ENCODE peak calls at places on chromosome 9, in nine cellular contexts. U is H9, Q is mesendoderm, T is IMR-90, L is fibroblast of lung, E is GM23248, A is H1, K is colonic mucosa, I is SK-N-SH. B is an unnamed sample.

GRCh38 chr9:124260769-124261603 is 3.2 kb downstream of the NEK6 start:
- DNase-seq in K (peak), E (peak), I (no peak), Q (peak), U (no peak), A (no peak), L (peak), T (peak), B (peak)

GRCh38 chr9:137074657-137075274 is 2.6 kb upstream of the UAP1L1 start:
- DNase-seq in L (no peak), E (no peak), K (peak), T (no peak), Q (no peak), I (no peak), A (no peak), U (peak), B (no peak)

GRCh38 chr9:17837931-17838330 is 259.1 kb downstream of the SH3GL2 start:
- DNase-seq in U (no peak), K (no peak), A (no peak), L (peak), I (no peak), E (no peak), Q (peak), T (no peak), B (peak)

GRCh38 chr9:95098391-95098921 is 219.1 kb downstream of the FANCC start:
- DNase-seq in E (no peak), I (no peak), U (no peak), T (no peak), L (no peak), K (no peak), Q (no peak), A (no peak), B (no peak)

GRCh38 chr9:124512806-124513204 is 5.6 kb upstream of the NR5A1 start:
- DNase-seq in L (no peak), U (no peak), T (no peak), E (no peak), A (no peak), K (no peak), I (no peak), Q (no peak), B (no peak)

GRCh38 chr9:18184034-18184800 is 289.7 kb upstream of the ADAMTSL1 start:
- DNase-seq in E (no peak), T (no peak), Q (no peak), L (no peak), U (no peak), A (no peak), K (peak), I (no peak), B (no peak)

GRCh38 chr9:69471433-69471832 is 146.4 kb downstream of the ENTREP1 start:
- DNase-seq in E (no peak), K (no peak), A (no peak), I (no peak), T (peak), U (no peak), L (no peak), Q (no peak), B (peak)

GRCh38 chr9:109117856-109118801 is 1.6 kb downstream of the TMEM245 start:
- DNase-seq in U (no peak), I (peak), A (no peak), E (peak), Q (no peak), L (peak), T (peak), K (peak), B (peak)

GRCh38 chr9:93134740-93135444 is 841 bp upstream of the NINJ1 start:
- DNase-seq in I (no peak), E (no peak), U (no peak), T (peak), A (no peak), L (no peak), Q (no peak), K (no peak), B (no peak)

GRCh38 chr9:935348-935965 is 41.0 kb upstream of the DMRT3 start:
- DNase-seq in T (peak), L (no peak), I (peak), U (no peak), Q (no peak), K (no peak), A (no peak), E (peak), B (peak)

GRCh38 chr9:89408628-89409101 is 89.2 kb downstream of the SEMA4D start:
- DNase-seq in Q (no peak), E (no peak), A (no peak), L (no peak), T (no peak), K (no peak), U (no peak), I (no peak), B (peak)

GRCh38 chr9:97140566-97140965 is 101.6 kb upstream of the CTSV start:
- DNase-seq in E (no peak), L (no peak), K (no peak), I (no peak), U (no peak), Q (no peak), A (no peak), T (no peak), B (no peak)

GRCh38 chr9:35905912-35906679 is at the start of gene HRCT1:
- DNase-seq in I (no peak), K (peak), Q (no peak), U (no peak), L (peak), E (peak), A (no peak), T (peak), B (peak)

GRCh38 chr9:110828148-110828730 is 159.6 kb downstream of the MUSK start:
- DNase-seq in A (no peak), L (peak), E (peak), Q (no peak), K (peak), T (peak), I (no peak), U (no peak), B (no peak)

GRCh38 chr9:81915801-81916505 is 12.3 kb upstream of the SPATA31D4 start:
- DNase-seq in E (peak), A (no peak), T (no peak), I (no peak), Q (no peak), K (no peak), L (no peak), U (no peak), B (no peak)

GRCh38 chr9:116501871-116502270 is 185.2 kb upstream of the TRIM32 start:
- DNase-seq in I (no peak), K (no peak), A (no peak), U (no peak), E (peak), T (peak), L (no peak), Q (peak), B (peak)

GRCh38 chr9:133125706-133126696 is 5.0 kb upstream of the RALGDS start:
- DNase-seq in E (peak), K (no peak), L (peak), A (no peak), Q (no peak), U (no peak), T (peak), I (peak), B (no peak)

GRCh38 chr9:100426532-100427365 is at the start of gene MSANTD3:
- DNase-seq in E (peak), I (peak), Q (peak), L (peak), T (peak), U (peak), K (peak), A (no peak), B (peak)

GRCh38 chr9:124212381-124213050 is 45.2 kb upstream of the NEK6 start:
- DNase-seq in K (no peak), I (no peak), E (peak), U (no peak), L (peak), Q (no peak), A (no peak), T (peak), B (peak)

GRCh38 chr9:27750571-27750970 is 177.3 kb upstream of the C9orf72 start:
- DNase-seq in Q (no peak), T (no peak), I (no peak), L (no peak), E (no peak), K (no peak), U (no peak), A (no peak), B (no peak)

GRCh38 chr9:90097237-90097636 is 492.4 kb downstream of the GADD45G start:
- DNase-seq in K (no peak), I (no peak), L (no peak), E (no peak), Q (no peak), T (no peak), U (no peak), A (no peak), B (no peak)

GRCh38 chr9:83474631-83475030 is 63.6 kb downstream of the FRMD3 start:
- DNase-seq in A (no peak), I (no peak), K (no peak), U (no peak), E (no peak), Q (no peak), T (no peak), L (no peak), B (no peak)

GRCh38 chr9:131982683-131983239 is 96.9 kb downstream of the MED27 start:
- DNase-seq in K (no peak), A (no peak), E (peak), U (no peak), L (no peak), Q (no peak), I (no peak), T (peak), B (no peak)

GRCh38 chr9:106075568-106075967 is 381.2 kb downstream of the TMEM38B start:
- DNase-seq in I (no peak), K (no peak), U (no peak), Q (no peak), E (no peak), T (no peak), A (no peak), L (no peak), B (no peak)

GRCh38 chr9:119027901-119028699 is 341.1 kb downstream of the BRINP1 start:
- DNase-seq in L (no peak), K (no peak), U (no peak), Q (no peak), I (no peak), A (no peak), E (no peak), T (no peak), B (no peak)

GRCh38 chr9:134647359-134648115 is 5.9 kb downstream of the COL5A1 start:
- DNase-seq in Q (no peak), I (no peak), K (no peak), E (no peak), A (no peak), T (no peak), L (no peak), U (no peak), B (no peak)

GRCh38 chr9:129284607-129285291 is 106.7 kb upstream of the IER5L start:
- DNase-seq in L (no peak), K (no peak), A (no peak), Q (no peak), U (no peak), I (no peak), E (no peak), T (no peak), B (no peak)

GRCh38 chr9:37035472-37036236 is 1.6 kb upstream of the PAX5 start:
- DNase-seq in T (no peak), A (no peak), Q (peak), U (peak), K (no peak), I (peak), L (peak), E (no peak), B (no peak)

GRCh38 chr9:37036237-37037136 is 2.4 kb upstream of the PAX5 start:
- DNase-seq in K (peak), Q (peak), T (peak), U (peak), L (peak), E (peak), A (no peak), I (peak), B (peak)

GRCh38 chr9:37037137-37037743 is 3.2 kb upstream of the PAX5 start:
- DNase-seq in U (peak), E (no peak), Q (peak), L (peak), K (peak), T (no peak), A (no peak), I (no peak), B (no peak)

GRCh38 chr9:37039065-37039464 is 5.0 kb upstream of the PAX5 start:
- DNase-seq in K (no peak), E (no peak), L (no peak), A (no peak), I (no peak), Q (no peak), T (no peak), U (no peak), B (no peak)

GRCh38 chr9:37037744-37038640 is 3.9 kb upstream of the PAX5 start:
- DNase-seq in A (no peak), T (no peak), I (peak), E (peak), Q (peak), K (no peak), U (peak), L (no peak), B (no peak)
- H3K9ac ChIP-seq in A (no peak), T (no peak), I (no peak), E (no peak), Q (peak), K (no peak), U (no peak), L (no peak), B (no peak)

DNA sequence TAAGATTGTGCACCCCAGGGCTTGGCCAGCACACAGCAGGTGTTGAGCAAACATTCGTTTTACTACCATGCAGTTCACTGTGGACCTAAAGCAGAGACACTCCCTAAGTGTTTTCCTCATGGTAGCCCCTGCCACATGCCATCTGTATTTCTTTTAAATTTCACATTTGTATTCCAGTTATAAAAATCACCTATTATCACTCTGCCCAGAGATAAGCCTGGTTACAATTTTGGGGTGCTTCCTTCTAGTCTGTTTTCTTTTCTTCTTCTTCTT is 10.9 kb upstream of the FIBCD1 start:
- DNase-seq in A (no peak), K (peak), Q (no peak), T (no peak), E (no peak), L (no peak), I (no peak), U (no peak), B (no peak)
- H3K9ac ChIP-seq in A (no peak), K (no peak), Q (no peak), T (no peak), E (no peak), L (no peak), I (no peak), U (no peak), B (no peak)

GRCh38 chr9:72952394-72952720 is 496 bp downstream of the ALDH1A1 start:
- DNase-seq in Q (no peak), T (no peak), U (no peak), A (no peak), L (no peak), E (no peak), K (no peak), I (no peak), B (no peak)
- H3K9ac ChIP-seq in Q (no peak), T (no peak), U (no peak), A (no peak), L (no peak), E (no peak), K (peak), I (no peak), B (no peak)

GRCh38 chr9:15137658-15138356 is 169.2 kb downstream of the TTC39B start:
- DNase-seq in U (peak), T (no peak), A (no peak), K (no peak), E (no peak), Q (no peak), L (no peak), I (no peak), B (no peak)

GRCh38 chr9:15135167-15135792 is 171.7 kb downstream of the TTC39B start:
- DNase-seq in U (peak), E (peak), I (peak), Q (peak), A (no peak), L (peak), T (peak), K (peak), B (peak)

GRCh38 chr9:15136646-15137045 is 170.4 kb downstream of the TTC39B start:
- DNase-seq in A (no peak), L (no peak), K (no peak), T (no peak), Q (peak), I (no peak), E (peak), U (peak), B (peak)

GRCh38 chr9:15138357-15138686 is 168.7 kb downstream of the TTC39B start:
- DNase-seq in I (no peak), E (no peak), K (no peak), Q (peak), A (no peak), L (no peak), T (no peak), U (peak), B (no peak)

GRCh38 chr9:15137089-15137488 is 169.9 kb downstream of the TTC39B start:
- DNase-seq in K (no peak), L (no peak), U (no peak), T (no peak), I (no peak), A (no peak), E (no peak), Q (peak), B (no peak)
- H3K9ac ChIP-seq in K (no peak), L (no peak), U (no peak), T (no peak), I (no peak), A (no peak), E (no peak), Q (no peak), B (no peak)

DNA sequence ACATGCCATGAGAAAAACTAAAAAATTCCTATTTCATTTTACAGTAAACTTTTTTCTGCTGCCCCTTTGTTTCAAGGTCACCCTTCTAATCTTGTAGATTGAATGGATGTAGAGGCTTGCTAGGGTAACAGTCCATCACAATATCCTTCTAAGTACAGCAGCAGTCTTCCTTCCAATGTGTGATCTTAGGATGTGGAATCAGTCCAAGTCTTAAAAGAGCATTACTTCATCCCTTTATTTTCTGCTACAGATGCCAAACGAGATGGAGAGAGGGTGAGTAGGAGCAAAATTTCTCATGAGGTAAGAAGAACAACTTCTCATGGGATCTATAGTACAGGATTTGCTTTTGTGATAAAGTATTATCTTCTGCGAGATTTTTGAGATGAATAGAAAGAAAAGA is 704 bp upstream of the IL33 start:
- DNase-seq in A (no peak), K (no peak), U (no peak), T (peak), E (peak), Q (no peak), L (peak), I (no peak), B (no peak)
- H3K9ac ChIP-seq in A (no peak), K (no peak), U (no peak), T (no peak), E (peak), Q (no peak), L (no peak), I (no peak), B (no peak)

B was measured in PC-3.